ENCODE peak calls at places on chromosomes 11 and 22, in seven cellular contexts. F, K, C, M, N, H and R are unnamed samples.

GRCh38 chr22:35437038-35437437 is 37.1 kb downstream of the MCM5 start:
- DNase-seq in F (peak), K (peak), C (peak), M (peak), N (no peak), H (no peak), R (peak)

GRCh38 chr22:45602824-45603301 is 68.8 kb upstream of the ATXN10 start:
- DNase-seq in F (peak), K (peak), C (peak), M (peak), N (peak), H (no peak), R (no peak)

GRCh38 chr11:120061761-120062560 is 76.0 kb downstream of the TRIM29 start:
- DNase-seq in F (no peak), K (no peak), C (no peak), M (peak), N (no peak), H (no peak), R (no peak)

GRCh38 chr11:64545605-64546004 is 45.4 kb upstream of the SLC22A12 start:
- DNase-seq in F (no peak), K (peak), C (no peak), M (no peak), N (no peak), H (no peak), R (no peak)

GRCh38 chr11:115674176-115674575 is 170.0 kb upstream of the CADM1 start:
- DNase-seq in F (no peak), K (no peak), C (no peak), M (no peak), N (no peak), H (no peak), R (no peak)

GRCh38 chr11:134341805-134342571 is 10.2 kb downstream of the GLB1L2 start:
- DNase-seq in F (no peak), K (no peak), C (no peak), M (no peak), N (no peak), H (no peak), R (no peak)

GRCh38 chr11:17384002-17384511 is 4.4 kb downstream of the KCNJ11 start:
- DNase-seq in F (peak), K (peak), C (peak), M (peak), N (peak), H (no peak), R (no peak)

GRCh38 chr11:46537121-46537520 is 56.7 kb downstream of the AMBRA1 start:
- DNase-seq in F (no peak), K (no peak), C (no peak), M (no peak), N (no peak), H (no peak), R (no peak)

GRCh38 chr22:27459955-27460354 is 341.6 kb downstream of the MN1 start:
- DNase-seq in F (no peak), K (no peak), C (no peak), M (no peak), N (no peak), H (no peak), R (no peak)

DNA sequence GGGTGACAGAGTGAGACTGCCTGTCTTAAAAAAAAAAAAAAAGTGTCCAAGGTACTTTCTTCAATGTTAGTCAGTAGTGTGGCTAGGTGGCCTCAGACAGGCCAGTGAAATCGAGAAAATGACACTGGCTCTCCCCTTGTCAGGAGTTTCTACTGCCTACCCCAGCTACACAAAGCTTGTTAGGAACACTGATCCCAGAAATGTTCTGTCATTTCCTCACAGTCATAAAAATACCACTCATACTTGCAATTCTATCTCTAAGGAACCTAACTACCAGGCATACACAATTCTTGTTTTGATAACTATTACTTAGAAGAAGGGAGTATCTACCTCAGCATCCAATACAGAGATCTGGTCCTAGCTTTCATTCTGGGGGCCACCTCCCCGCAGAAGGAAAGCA is 31.3 kb downstream of the ATP6V1E1 start:
- DNase-seq in F (no peak), K (no peak), C (no peak), M (no peak), N (no peak), H (no peak), R (no peak)
- TF ChIP-seq JUND in F (no peak), K (no peak), C (no peak), M (no peak), N (no peak), H (no peak), R (no peak)

GRCh38 chr22:46678785-46679700 is 58.9 kb downstream of the GRAMD4 start:
- DNase-seq in F (no peak), K (no peak), C (no peak), M (no peak), N (no peak), H (no peak), R (no peak)
- TF ChIP-seq JUND in F (no peak), K (no peak), C (no peak), M (no peak), N (no peak), H (no peak), R (no peak)

GRCh38 chr22:23670378-23671295 is 20.2 kb upstream of the RGL4 start:
- DNase-seq in F (no peak), K (no peak), C (no peak), M (no peak), N (no peak), H (no peak), R (no peak)

GRCh38 chr22:23678133-23678532 is 12.7 kb upstream of the RGL4 start:
- DNase-seq in F (no peak), K (no peak), C (no peak), M (no peak), N (no peak), H (no peak), R (no peak)

GRCh38 chr22:23673826-23674690 is 16.8 kb upstream of the RGL4 start:
- DNase-seq in F (no peak), K (no peak), C (peak), M (no peak), N (no peak), H (no peak), R (no peak)

GRCh38 chr22:23677701-23677995 is 13.2 kb upstream of the RGL4 start:
- DNase-seq in F (no peak), K (no peak), C (no peak), M (no peak), N (no peak), H (no peak), R (no peak)

DNA sequence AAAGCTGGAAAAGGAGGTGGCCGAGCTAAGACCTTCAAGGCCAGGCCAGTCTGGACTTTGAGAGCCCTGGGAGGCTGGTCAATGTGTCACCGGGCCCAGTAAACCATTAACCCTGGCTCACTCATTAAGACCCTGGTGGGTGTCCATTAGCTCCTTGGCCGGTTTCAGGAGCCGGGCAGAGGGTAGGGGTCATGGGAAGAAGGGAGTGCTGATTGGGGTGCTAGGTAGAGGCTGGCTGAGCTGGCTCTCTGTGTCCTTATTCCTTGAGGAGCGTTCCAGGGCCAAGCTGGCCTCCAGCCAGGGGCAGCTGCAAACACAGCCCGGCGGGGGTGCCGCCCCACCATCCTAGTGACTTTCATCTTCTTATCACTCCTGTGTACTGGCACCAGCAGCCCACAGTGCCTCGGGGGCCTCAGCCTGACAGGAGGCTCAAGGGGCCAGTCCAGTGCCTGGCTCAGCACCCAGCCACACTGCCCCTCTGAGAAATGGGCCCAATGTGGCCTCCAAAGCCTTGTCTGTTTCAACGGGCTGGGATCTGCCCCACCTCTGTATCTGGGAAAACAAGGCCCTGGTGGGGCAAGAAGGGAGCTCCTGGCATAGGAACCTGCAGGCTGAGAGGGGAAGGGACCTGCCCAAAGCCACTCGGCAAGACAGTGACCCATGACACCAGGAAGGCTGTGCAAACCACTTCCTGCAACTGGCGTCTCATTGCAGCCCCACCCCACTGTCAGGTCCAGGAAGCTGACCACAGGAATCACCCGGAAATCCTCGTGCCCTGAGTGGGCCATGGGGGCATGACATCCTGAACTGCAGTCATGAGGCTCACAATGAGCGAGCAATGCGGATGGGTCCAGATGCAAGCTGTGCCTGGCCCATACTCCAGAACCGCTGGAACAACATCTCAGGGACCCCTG is 15.1 kb upstream of the RGL4 start:
- DNase-seq in F (no peak), K (no peak), C (no peak), M (no peak), N (peak), H (no peak), R (no peak)
- TF ChIP-seq JUND in F (no peak), K (no peak), C (no peak), M (no peak), N (no peak), H (no peak), R (no peak)

GRCh38 chr11:117471776-117472175 is 144.1 kb downstream of the CEP164 start:
- DNase-seq in F (no peak), K (no peak), C (no peak), M (no peak), N (no peak), H (no peak), R (no peak)

GRCh38 chr11:117465236-117465997 is 137.8 kb downstream of the CEP164 start:
- DNase-seq in F (no peak), K (no peak), C (no peak), M (no peak), N (no peak), H (no peak), R (no peak)

GRCh38 chr11:117470576-117470975 is 142.9 kb downstream of the CEP164 start:
- DNase-seq in F (no peak), K (no peak), C (no peak), M (no peak), N (no peak), H (no peak), R (no peak)

GRCh38 chr11:117466966-117467365 is 139.3 kb downstream of the CEP164 start:
- DNase-seq in F (no peak), K (no peak), C (no peak), M (no peak), N (no peak), H (no peak), R (no peak)

DNA sequence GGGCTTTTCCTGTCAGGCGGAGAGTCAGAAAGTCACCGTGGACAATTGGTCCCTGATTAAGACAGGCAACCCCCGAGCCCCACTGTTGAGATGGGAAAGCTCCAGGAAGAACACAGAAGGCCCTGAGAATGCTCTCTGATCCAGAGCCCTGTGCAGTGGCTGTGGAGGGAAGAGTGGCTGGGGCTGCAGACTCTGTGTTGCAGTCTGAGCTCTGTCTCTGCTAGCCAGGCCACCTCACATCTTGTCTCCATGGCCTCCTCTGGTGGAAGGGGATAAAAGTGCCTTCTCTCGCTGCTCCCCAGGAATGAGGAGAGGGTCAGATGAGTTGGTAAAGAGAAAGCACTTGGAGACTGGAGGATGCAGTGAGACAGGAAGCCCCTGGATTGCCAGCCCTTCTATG is 141.2 kb downstream of the CEP164 start:
- DNase-seq in F (no peak), K (no peak), C (no peak), M (no peak), N (no peak), H (no peak), R (peak)
- TF ChIP-seq JUND in F (no peak), K (no peak), C (no peak), M (no peak), N (no peak), H (no peak), R (no peak)

GRCh38 chr11:129067454-129067853 is 124.7 kb downstream of the ARHGAP32 start:
- DNase-seq in F (no peak), K (no peak), C (no peak), M (no peak), N (no peak), H (no peak), R (no peak)
- TF ChIP-seq JUND in F (no peak), K (no peak), C (no peak), M (no peak), N (no peak), H (no peak), R (no peak)

GRCh38 chr11:726278-726915 is 20.4 kb downstream of the EPS8L2 start:
- DNase-seq in F (peak), K (no peak), C (peak), M (peak), N (no peak), H (no peak), R (no peak)
- TF ChIP-seq JUND in F (no peak), K (no peak), C (peak), M (no peak), N (no peak), H (no peak), R (no peak)

DNA sequence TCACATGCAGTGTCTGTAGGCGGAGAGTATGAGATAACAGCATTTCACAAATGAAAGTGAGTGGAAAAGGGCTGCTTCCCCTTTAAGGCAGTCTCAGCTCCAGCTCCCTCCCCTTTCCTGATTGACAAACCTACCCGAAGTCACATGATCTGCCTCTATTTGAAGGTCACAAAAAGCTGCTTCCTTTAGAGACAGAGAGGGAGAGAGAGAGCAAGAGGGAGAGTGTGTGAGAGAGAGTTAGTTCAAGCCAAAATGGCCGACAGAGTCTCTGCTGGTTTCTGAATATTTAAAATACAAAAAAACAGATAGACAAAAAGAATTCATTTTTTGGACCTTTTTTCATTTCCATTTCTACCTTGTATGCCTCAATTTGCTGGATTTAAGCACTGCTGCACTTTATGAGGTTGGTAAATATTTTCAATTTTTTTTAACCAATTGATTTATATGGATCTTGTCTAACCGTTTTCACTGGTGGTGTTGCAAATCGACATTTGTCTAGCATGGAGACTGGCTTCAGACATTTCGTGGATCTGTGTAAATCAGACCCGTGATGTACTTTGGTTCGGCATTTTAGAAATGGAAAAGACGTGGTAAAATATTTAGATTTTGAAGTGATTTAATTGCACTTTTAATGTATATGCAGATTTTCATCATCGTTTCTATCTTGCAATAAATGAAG is at the start of gene TNRC6B:
- DNase-seq in F (peak), K (peak), C (peak), M (peak), N (peak), H (peak), R (no peak)
- TF ChIP-seq JUND in F (no peak), K (peak), C (peak), M (peak), N (no peak), H (no peak), R (no peak)

GRCh38 chr11:75208444-75208843 is 32.1 kb upstream of the TPBGL start:
- DNase-seq in F (no peak), K (no peak), C (peak), M (no peak), N (no peak), H (no peak), R (no peak)

GRCh38 chr11:75214411-75214821 is 26.2 kb upstream of the TPBGL start:
- DNase-seq in F (peak), K (peak), C (peak), M (peak), N (peak), H (peak), R (peak)

GRCh38 chr11:75214843-75215242 is 25.7 kb upstream of the TPBGL start:
- DNase-seq in F (peak), K (no peak), C (no peak), M (no peak), N (no peak), H (no peak), R (no peak)

GRCh38 chr11:75212463-75212862 is 28.1 kb upstream of the TPBGL start:
- DNase-seq in F (no peak), K (no peak), C (no peak), M (no peak), N (no peak), H (no peak), R (no peak)
- TF ChIP-seq JUND in F (no peak), K (no peak), C (no peak), M (no peak), N (no peak), H (no peak), R (no peak)

DNA sequence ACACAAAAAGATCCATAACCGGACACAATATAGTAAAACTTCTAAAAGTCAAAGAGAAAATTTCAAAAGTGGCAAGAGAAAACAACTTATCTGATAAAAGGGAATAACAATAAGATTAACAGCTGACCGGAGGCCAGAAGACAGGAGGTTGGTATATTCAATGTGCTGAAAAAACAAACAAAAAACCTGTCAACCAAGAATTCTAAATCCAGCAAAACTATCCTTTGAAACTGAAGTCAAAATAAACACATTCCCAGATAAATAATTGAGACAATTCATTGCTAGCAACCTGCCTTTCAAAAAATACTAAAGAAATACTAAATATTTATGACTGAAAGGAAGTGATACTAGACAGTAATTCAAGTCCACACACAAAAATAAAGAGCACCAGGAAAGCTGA is 101.3 kb downstream of the RELT start:
- DNase-seq in F (no peak), K (no peak), C (no peak), M (no peak), N (no peak), H (no peak), R (no peak)
- TF ChIP-seq JUND in F (no peak), K (no peak), C (no peak), M (no peak), N (no peak), H (no peak), R (no peak)

GRCh38 chr11:65569973-65570918 is at the start of gene ZNRD2:
- DNase-seq in F (peak), K (peak), C (peak), M (peak), N (peak), H (peak), R (peak)

GRCh38 chr11:65571420-65571819 is 918 bp upstream of the FAM89B start:
- DNase-seq in F (no peak), K (no peak), C (no peak), M (no peak), N (no peak), H (no peak), R (no peak)

GRCh38 chr11:65571940-65572339 is 398 bp upstream of the FAM89B start:
- DNase-seq in F (no peak), K (no peak), C (no peak), M (no peak), N (no peak), H (no peak), R (peak)

GRCh38 chr11:65572356-65573043 is at the start of gene FAM89B:
- DNase-seq in F (peak), K (no peak), C (peak), M (peak), N (no peak), H (no peak), R (peak)

DNA sequence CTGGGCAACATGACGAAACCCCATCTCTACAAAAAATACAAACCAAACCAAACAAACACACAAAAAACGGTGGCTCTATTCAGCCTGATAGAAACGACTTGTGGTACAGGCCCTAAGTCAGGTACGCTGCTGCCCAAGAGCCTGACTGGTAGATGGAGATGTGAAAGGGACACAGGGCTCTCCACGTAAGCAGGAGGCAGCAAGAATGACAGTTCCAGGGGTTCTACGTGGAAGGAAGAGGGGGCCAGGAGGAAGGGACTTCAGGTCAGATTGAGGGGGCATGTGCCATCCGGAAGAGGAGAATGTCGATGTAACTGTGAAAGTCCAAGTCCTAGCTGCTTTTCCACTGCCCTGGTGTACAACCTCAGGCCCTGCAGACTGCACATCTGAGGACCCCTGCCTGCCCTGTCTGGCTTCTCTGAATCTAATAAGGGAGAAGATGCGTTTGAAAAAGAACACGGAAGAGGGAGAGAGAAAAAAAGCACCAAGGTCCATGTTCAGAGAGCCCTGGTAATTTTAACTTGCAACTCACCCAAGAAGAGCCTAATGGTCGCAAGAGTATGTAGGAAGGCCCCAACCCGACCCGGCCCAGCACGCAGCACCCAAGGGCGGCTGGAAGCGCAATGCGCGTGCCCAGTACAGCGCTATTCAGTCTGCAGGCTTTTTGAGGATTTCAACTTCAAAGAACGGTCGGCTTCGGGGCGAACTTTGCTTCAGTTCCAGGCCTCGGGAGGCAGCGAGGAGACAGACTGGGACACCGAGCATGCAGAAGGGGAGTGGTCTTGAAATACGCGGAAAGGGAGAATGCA is 909 bp upstream of the ZNRD2 start:
- DNase-seq in F (no peak), K (no peak), C (peak), M (no peak), N (no peak), H (no peak), R (no peak)
- TF ChIP-seq JUND in F (no peak), K (no peak), C (no peak), M (no peak), N (no peak), H (no peak), R (no peak)